ENCODE peak calls at places on chromosome 16, in four cellular contexts. Y is tibial nerve, V is pancreas, T is heart right ventricle. R is an unnamed sample.

GRCh38 chr16:65410801-65411200 is 288.9 kb upstream of the CDH11 start:
- DNase-seq in T (no peak), V (no peak), Y (no peak), R (no peak)

GRCh38 chr16:19696312-19696711 is 21.7 kb downstream of the KNOP1 start:
- DNase-seq in Y (peak; percentile 89), V (peak; percentile 57), T (peak; percentile 92), R (peak; percentile 93)

GRCh38 chr16:85662036-85662812 is 26.5 kb downstream of the GINS2 start:
- DNase-seq in V (no peak), Y (no peak), T (no peak), R (no peak)

GRCh38 chr16:67652578-67653130 is 7.4 kb downstream of the ACD start:
- DNase-seq in V (no peak), Y (no peak), T (no peak), R (no peak)

GRCh38 chr16:85138825-85139627 is 26.8 kb upstream of the CIBAR2 start:
- DNase-seq in V (peak; percentile 54), T (no peak), Y (no peak), R (no peak)

GRCh38 chr16:24986512-24987303 is 28.5 kb downstream of the ARHGAP17 start:
- DNase-seq in T (no peak), Y (peak; percentile 54), V (no peak), R (no peak)

GRCh38 chr16:12320298-12320706 is 343.8 kb downstream of the SNX29 start:
- DNase-seq in Y (no peak), V (no peak), T (no peak), R (no peak)

GRCh38 chr16:27097671-27098275 is 31.0 kb downstream of the C16orf82 start:
- DNase-seq in Y (peak; percentile 48), T (peak; percentile 64), V (no peak), R (peak; percentile 76)

GRCh38 chr16:81531415-81531814 is 86.8 kb downstream of the CMIP start:
- DNase-seq in T (no peak), V (no peak), Y (no peak), R (no peak)

GRCh38 chr16:24771132-24771778 is 41.8 kb downstream of the TNRC6A start:
- DNase-seq in Y (no peak), V (no peak), T (no peak), R (no peak)

GRCh38 chr16:71727545-71728324 is 3.2 kb upstream of the PHLPP2 start:
- DNase-seq in V (no peak), Y (no peak), T (no peak), R (no peak)

GRCh38 chr16:49547448-49547847 is 173.8 kb downstream of the C16orf78 start:
- DNase-seq in T (no peak), V (no peak), Y (no peak), R (no peak)
- H3K4me1 ChIP-seq in T (peaks cover 5% of the 10 kb centered on the region), V (no peaks in the 10 kb centered on the region), Y (no peaks in the 10 kb centered on the region), R (no peaks in the 10 kb centered on the region)

DNA sequence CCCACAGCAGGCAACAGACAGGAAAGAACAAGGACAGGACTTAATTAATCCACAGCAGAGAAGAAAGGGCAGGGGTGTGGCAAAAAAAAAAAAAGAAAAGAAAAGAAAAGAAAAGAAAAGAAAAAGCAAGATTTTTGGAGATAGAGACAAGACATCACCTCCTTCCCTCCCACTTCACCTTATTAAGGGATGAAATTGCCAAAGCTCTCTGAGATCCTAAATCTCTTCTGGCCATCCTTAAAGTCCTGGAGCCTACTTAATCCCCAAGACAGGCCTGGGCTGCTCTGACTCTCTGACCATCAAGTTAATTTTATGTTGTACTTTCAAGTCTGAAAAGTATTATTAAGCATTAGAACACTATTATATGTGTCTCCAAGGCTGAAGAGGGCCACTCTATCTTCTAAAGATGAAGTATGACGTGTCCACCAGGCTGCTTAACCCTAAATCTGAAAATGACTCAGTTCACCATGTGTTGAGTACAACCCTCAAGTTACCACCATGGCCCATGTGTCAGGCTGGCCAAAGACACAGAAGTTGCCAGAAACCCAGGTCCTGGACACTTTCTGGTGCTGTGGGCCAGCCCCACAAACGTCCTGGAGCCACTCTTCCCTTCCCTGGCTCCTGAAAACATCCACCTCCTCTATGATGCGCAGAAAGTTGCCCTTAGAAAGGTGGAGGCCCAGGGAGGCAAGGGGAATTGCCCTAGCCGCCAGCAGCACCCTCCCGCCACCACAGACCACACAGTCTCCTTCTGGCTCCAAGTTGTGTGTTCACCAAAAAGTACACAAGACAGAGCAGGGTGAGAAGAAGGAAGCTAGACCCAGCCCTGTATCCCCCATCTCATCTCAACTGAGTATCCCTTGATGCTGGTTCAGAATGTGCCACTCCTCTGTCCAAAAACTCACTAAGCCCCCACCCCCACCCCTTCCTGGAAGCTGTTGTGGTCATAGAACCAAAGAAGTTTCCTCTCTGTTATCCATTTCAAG is 2.7 kb downstream of the SOCS1 start:
- DNase-seq in Y (no peak), T (no peak), V (no peak), R (no peak)
- H3K4me3 ChIP-seq in Y (peak overlapping the region; percentile 80), T (peak overlapping the region; percentile 16), V (no peak overlapping the region), R (no peak overlapping the region)

GRCh38 chr16:30557397-30557949 is 701 bp downstream of the ZNF764 start:
- DNase-seq in V (no peak), Y (no peak), T (no peak), R (no peak)

GRCh38 chr16:30561212-30561816 is 3.1 kb upstream of the ZNF764 start:
- DNase-seq in Y (no peak), T (peak; percentile 43), V (no peak), R (no peak)

GRCh38 chr16:30559690-30560089 is 1.5 kb upstream of the ZNF764 start:
- DNase-seq in T (no peak), V (no peak), Y (no peak), R (no peak)

GRCh38 chr16:30557950-30558788 is at the start of gene ZNF764:
- DNase-seq in V (peak; percentile 98), Y (peak; percentile 98), T (peak; percentile 99), R (peak; percentile 99)

GRCh38 chr16:30558789-30559377 is 709 bp upstream of the ZNF764 start:
- DNase-seq in T (no peak), V (no peak), Y (no peak), R (no peak)
- H3K4me1 ChIP-seq in T (peaks cover 46% of the 10 kb centered on the region), V (no peaks in the 10 kb centered on the region), Y (no peaks in the 10 kb centered on the region), R (no peaks in the 10 kb centered on the region)

DNA sequence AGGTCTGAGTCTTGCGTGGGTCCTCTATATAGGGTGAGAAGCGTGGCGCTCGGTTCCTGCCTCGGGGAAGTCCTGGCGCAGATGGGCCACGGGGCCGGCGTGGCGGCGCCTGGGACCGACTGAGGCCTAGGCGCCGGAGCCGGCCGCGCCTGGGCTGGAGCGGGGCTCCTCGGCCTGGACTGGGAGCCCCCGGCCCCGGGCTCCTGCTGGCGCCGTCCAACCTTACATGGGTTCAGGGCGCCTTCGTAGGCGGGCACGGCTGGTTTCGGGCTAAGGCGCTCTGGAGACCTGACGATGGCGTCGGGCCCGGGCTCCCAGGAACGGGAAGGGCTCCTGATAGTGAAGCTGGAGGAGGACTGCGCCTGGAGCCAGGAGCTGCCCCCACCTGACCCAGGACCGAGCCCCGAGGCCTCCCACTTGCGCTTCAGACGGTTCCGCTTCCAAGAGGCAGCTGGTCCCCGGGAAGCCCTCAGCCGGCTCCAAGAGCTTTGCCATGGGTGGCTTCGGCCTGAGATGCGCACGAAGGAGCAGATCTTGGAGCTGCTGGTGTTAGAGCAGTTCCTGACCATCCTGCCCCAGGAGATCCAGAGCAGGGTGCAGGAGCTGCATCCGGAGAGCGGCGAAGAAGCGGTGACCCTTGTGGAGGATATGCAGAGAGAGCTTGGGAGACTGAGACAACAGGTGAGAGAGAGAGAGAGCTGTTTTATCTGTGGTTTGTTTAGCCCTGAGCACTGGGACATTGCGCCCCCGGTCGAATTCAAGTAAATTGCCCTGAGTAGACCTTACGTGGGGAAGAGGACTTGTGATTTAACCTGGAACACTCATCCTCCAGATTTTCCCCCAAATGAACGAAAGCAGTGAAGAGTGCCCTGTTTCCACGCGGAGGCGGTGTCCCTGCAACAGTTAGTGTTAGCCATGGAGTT is 495 bp downstream of the ZNF263 start:
- DNase-seq in Y (no peak), T (no peak), V (no peak), R (no peak)
- H3K4me3 ChIP-seq in Y (peak overlapping the region; percentile 83), T (peak overlapping the region; percentile 100), V (peak overlapping the region; percentile 93), R (peak overlapping the region; percentile 92)

GRCh38 chr16:66519974-66520373 is 29.9 kb downstream of the TK2 start:
- DNase-seq in T (no peak), V (no peak), Y (no peak), R (no peak)
- H3K4me1 ChIP-seq in T (peaks cover 97% of the 10 kb centered on the region), V (peaks cover 19% of the 10 kb centered on the region), Y (peaks cover 15% of the 10 kb centered on the region), R (peaks cover 87% of the 10 kb centered on the region)

DNA sequence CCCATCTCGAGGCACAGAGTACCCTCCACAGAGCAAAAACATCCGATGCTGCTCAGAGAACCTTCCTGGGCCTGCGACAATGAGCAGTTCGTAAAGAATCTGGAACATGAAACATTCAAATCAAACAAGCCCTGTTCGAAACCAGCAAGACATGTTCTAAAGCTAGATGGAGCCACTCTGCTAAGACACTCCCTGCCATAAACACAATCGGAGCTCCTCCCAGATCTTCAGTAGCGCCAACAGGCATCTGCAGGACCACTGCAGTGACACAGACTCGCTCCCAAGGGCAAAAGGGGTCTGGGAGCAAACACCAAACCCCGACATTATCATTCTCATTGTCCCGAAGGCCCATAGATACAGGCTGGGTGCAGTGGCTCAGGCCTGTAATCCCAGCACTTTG is 108.7 kb downstream of the ZFHX3 start:
- DNase-seq in V (no peak), T (peak; percentile 55), Y (peak; percentile 38), R (no peak)
- H3K4me3 ChIP-seq in V (no peak overlapping the region), T (no peak overlapping the region), Y (no peak overlapping the region), R (no peak overlapping the region)